ENCODE peak calls at places on chromosome 3, in four cellular contexts. N, J, M and B are unnamed samples. For H3K27me3, the result is how much of the 10 kb centered on the place peaks cover.

GRCh38 chr3:147120029-147120428 is 286.3 kb downstream of the ZIC4 start:
- DNase-seq in J (no peak), N (peak), M (peak), B (no peak)

GRCh38 chr3:120846073-120846472 is 61.9 kb upstream of the STXBP5L start:
- DNase-seq in M (no peak), J (no peak), N (no peak), B (no peak)

GRCh38 chr3:53880396-53881345 is 1.3 kb downstream of the ACTR8 start:
- DNase-seq in J (peak), M (no peak), N (peak), B (no peak)

GRCh38 chr3:132984181-132984580 is 54.0 kb upstream of the TMEM108 start:
- DNase-seq in M (no peak), N (peak), J (no peak), B (no peak)

GRCh38 chr3:23276913-23277658 is 74.0 kb downstream of the UBE2E2 start:
- DNase-seq in N (no peak), M (no peak), J (no peak), B (no peak)

GRCh38 chr3:16998236-16998923 is 113.6 kb downstream of the PLCL2 start:
- DNase-seq in J (no peak), N (peak), M (peak), B (no peak)

GRCh38 chr3:190883973-190884832 is 21.7 kb upstream of the GMNC start:
- DNase-seq in N (peak), J (peak), M (peak), B (peak)

GRCh38 chr3:79953591-79954105 is 185.8 kb upstream of the ROBO1 start:
- DNase-seq in M (no peak), N (no peak), J (no peak), B (no peak)

GRCh38 chr3:138349926-138350665 is 1.7 kb downstream of the MRAS start:
- DNase-seq in M (peak), N (peak), J (no peak), B (no peak)

GRCh38 chr3:58333206-58334012 is 717 bp downstream of the PXK start:
- DNase-seq in M (peak), J (peak), N (peak), B (peak)

GRCh38 chr3:64578384-64578783 is 109.4 kb downstream of the ADAMTS9 start:
- DNase-seq in J (no peak), M (no peak), N (peak), B (no peak)

GRCh38 chr3:169846458-169847193 is 23.1 kb downstream of the LRRC31 start:
- DNase-seq in M (peak), J (no peak), N (peak), B (peak)

GRCh38 chr3:123939706-123940105 is 21.3 kb downstream of the CCDC14 start:
- DNase-seq in M (no peak), N (no peak), J (no peak), B (no peak)

GRCh38 chr3:73624363-73625123 is at the start of gene PDZRN3:
- DNase-seq in J (no peak), M (peak), N (peak), B (no peak)

GRCh38 chr3:76938962-76939361 is 100.9 kb upstream of the ROBO2 start:
- DNase-seq in M (no peak), J (no peak), N (no peak), B (no peak)

GRCh38 chr3:57942872-57943283 is 65.3 kb upstream of the FLNB start:
- DNase-seq in M (no peak), J (no peak), N (no peak), B (no peak)

GRCh38 chr3:140466535-140466934 is 211.3 kb upstream of the TRIM42 start:
- DNase-seq in J (no peak), M (no peak), N (no peak), B (no peak)

GRCh38 chr3:42852443-42852842 is 23.2 kb downstream of the CYP8B1 start:
- DNase-seq in N (no peak), M (no peak), J (no peak), B (no peak)

GRCh38 chr3:136840252-136840651 is 21.3 kb downstream of the SLC35G2 start:
- DNase-seq in N (no peak), J (no peak), M (no peak), B (no peak)

GRCh38 chr3:37465174-37465573 is 290.8 kb upstream of the LRRFIP2 start:
- DNase-seq in J (no peak), N (no peak), M (no peak), B (no peak)

GRCh38 chr3:48561045-48561736 is 2.4 kb downstream of the UCN2 start:
- DNase-seq in N (peak), M (peak), J (no peak), B (no peak)

GRCh38 chr3:50620420-50620819 is 3.5 kb downstream of the MAPKAPK3 start:
- DNase-seq in M (no peak), J (peak), N (no peak), B (no peak)

GRCh38 chr3:19898725-19899124 is 35.3 kb downstream of the EFHB start:
- DNase-seq in J (no peak), M (no peak), N (peak), B (no peak)

GRCh38 chr3:190597291-190597690 is 83.4 kb downstream of the IL1RAP start:
- DNase-seq in M (no peak), N (peak), J (no peak), B (no peak)

GRCh38 chr3:16849240-16849639 is 35.5 kb upstream of the PLCL2 start:
- DNase-seq in N (peak), M (peak), J (no peak), B (peak)

GRCh38 chr3:184811663-184811998 is 335 bp upstream of the VPS8 start:
- DNase-seq in J (no peak), M (no peak), N (no peak), B (no peak)

GRCh38 chr3:85572426-85572825 is 613.6 kb downstream of the CADM2 start:
- DNase-seq in J (no peak), N (peak), M (no peak), B (no peak)

GRCh38 chr3:37891227-37891626 is 29.5 kb downstream of the CTDSPL start:
- DNase-seq in J (no peak), N (no peak), M (no peak), B (no peak)

GRCh38 chr3:180026997-180027396 is 9.7 kb downstream of the PEX5L start:
- DNase-seq in J (no peak), N (no peak), M (no peak), B (no peak)

GRCh38 chr3:197261164-197261509 is 37.3 kb downstream of the DLG1 start:
- DNase-seq in J (no peak), N (no peak), M (no peak), B (no peak)

GRCh38 chr3:101842245-101842934 is 6.9 kb upstream of the NFKBIZ start:
- DNase-seq in N (no peak), J (no peak), M (no peak), B (no peak)

GRCh38 chr3:23648326-23648964 is 157.3 kb upstream of the UBE2E1 start:
- DNase-seq in J (no peak), M (peak), N (peak), B (no peak)

GRCh38 chr3:99551520-99551919 is 86.9 kb upstream of the COL8A1 start:
- DNase-seq in M (no peak), J (no peak), N (no peak), B (no peak)
- TF ChIP-seq CTCF in M (no peak), J (no peak), N (no peak), B (peak)

GRCh38 chr3:45060165-45060897 is 34.2 kb downstream of the CLEC3B start:
- DNase-seq in N (no peak), J (no peak), M (no peak), B (no peak)
- H3K27me3 ChIP-seq in N (under half), J (under half), M (under half), B (under half)

GRCh38 chr3:39407259-39407629 is 724 bp downstream of the RPSA start:
- DNase-seq in M (peak), N (peak), J (no peak), B (no peak)

GRCh38 chr3:39409514-39410136 is 3.1 kb downstream of the RPSA start:
- DNase-seq in J (no peak), N (no peak), M (no peak), B (no peak)

GRCh38 chr3:39406368-39407258 is at the start of gene RPSA:
- DNase-seq in N (peak), M (peak), J (peak), B (peak)

GRCh38 chr3:39407773-39408492 is 1.4 kb downstream of the RPSA start:
- DNase-seq in M (peak), N (peak), J (no peak), B (no peak)

DNA sequence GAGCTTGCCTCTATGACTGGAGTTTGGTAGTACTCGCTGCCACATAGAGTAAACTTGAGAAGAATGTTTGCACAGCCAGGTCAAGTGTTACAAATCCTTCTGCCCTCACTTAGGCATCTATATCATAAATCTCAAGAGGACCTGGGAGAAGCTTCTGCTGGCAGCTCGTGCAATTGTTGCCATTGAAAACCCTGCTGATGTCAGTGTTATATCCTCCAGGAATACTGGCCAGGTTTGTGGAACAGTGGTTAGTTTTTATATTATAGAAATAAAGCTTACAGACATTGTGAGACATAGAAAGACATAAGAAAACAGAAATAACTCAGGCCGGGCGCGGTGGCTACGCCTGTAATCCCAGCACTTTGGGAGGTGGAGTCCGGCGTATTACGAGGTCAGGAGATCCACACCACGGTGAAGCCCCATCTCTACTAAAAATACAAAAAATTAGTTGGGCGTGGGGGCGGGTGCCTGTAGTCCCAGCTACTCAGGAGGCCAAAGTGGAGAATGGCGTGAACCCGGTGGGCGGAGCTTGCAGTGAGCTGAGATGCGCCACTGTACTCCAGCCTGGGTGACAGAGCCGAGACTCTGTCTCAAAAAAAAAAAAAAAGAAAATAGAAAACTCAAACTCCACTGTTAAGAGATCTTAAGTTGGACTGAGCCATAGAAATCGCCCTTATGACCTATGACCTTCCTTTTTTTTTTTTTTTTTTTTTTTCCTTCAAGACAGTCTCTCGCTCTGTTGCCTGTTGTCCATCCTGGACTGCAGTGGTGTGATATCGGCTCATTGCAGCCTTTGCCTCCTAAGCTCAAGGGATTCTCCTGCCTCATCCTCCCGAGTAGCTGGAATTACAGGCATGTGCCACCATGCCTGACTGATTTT is 2.2 kb downstream of the RPSA start:
- DNase-seq in M (no peak), N (no peak), J (no peak), B (no peak)
- H3K4me3 ChIP-seq in M (peak), N (no peak), J (no peak), B (peak)

DNA sequence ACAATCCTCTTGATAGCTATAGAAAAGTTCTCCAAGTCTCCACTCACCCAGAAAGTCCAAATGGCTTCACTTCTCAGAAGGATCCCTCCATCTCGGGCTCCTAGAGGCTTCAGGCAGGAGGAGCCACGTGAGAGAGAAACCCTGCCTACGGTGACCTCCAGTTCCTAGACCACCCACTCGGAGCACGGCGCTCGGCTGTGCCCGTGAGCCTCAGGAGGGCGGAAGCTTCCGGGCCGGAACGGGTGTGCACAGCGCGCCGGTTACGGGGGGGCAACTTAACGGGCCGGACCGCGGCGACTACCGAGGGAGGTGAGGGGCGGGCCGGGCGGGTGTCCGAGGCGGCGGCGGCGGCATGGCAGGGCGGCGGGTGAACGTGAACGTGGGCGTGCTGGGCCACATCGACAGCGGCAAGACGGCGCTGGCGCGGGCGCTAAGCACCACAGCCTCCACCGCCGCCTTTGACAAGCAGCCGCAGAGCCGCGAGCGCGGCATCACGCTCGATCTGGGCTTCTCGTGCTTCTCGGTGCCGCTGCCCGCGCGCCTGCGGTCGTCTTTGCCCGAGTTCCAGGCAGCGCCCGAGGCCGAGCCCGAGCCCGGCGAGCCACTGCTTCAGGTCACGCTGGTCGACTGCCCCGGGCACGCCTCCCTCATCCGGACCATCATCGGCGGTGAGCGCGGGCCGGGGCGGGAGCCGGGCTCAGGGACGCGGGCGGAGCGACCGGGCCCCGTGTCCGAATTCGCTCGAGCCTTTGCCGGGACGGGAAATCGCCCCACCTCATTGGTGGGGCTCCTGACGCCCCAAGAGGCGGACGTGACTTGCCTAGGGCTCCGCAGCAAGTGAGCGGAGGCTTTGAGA is at the start of gene EEFSEC:
- DNase-seq in N (peak), M (peak), J (peak), B (peak)
- TF ChIP-seq CTCF in N (no peak), M (no peak), J (peak), B (no peak)

DNA sequence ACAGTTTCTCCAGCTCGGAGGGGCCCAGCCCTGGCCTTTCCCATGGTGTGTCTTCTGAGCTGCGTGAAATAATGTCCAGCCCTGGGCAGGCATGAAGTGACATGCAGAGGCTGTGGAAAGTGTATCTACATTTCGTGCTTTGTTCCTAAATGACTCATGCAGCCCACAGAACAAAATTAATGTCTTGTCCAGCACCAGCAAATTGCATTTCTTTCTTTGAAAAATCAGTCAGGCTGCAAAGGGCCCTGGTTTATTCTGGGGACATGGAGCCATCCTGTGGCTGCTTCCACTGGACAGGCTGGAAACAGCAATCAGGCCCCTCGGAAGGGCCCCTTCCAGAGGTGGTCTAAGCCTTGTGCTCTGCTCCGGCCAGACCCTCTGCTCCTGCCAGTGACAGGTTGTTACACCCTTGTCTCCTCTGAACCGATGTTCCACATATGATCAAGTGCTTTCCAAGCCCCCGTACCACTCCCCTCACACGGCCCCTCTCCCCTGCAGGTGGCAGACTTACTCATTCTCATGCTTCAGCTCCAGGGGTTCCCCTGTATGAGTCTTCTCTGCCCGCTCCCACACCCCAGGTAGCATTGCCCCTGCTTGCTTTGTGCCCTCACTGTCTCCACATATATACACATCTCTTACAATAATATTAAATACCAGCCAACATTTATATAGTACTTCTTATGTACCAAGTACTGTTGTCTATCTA is 33.7 kb downstream of the CRYGS start:
- DNase-seq in N (no peak), J (no peak), M (peak), B (peak)
- H3K27me3 ChIP-seq in N (under half), J (under half), M (under half), B (under half)

DNA sequence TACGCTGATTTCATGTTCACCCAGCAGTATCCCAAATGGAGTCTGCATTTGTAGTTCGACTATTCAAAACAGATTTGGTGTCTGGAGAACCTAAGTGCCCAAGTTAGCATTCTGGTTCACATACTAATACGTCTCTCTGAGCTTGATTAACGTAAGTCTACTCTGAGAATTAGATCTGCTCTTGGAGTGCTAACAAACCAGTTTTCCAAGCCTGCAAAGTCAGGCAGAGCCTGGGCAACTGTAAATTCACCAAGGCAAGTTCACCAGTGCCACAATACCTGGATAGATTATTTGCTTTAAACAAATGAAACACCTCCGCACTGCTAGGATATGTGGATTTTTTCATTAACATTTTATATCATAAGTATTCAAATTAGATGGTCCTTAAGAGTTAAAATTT is 912.6 kb downstream of the ROBO1 start:
- DNase-seq in N (no peak), J (no peak), M (no peak), B (no peak)
- H3K4me3 ChIP-seq in N (no peak), J (no peak), M (no peak), B (no peak)